ENCODE peak calls at places on chromosomes 16 and 17, in four cellular contexts. L, Z, S and U are unnamed samples.
A peak's percentile ranks its signal among the peaks of the same experiment; 100 is the strongest.

GRCh38 chr16:2194852-2195315 is 1.5 kb downstream of the CASKIN1 start:
- DNase-seq in Z (peak; percentile 74), L (peak; percentile 67), S (no peak), U (no peak)

GRCh38 chr16:67663877-67664222 is 2.7 kb downstream of the ENKD1 start:
- DNase-seq in S (no peak), L (no peak), Z (no peak), U (no peak)

GRCh38 chr17:45171338-45172231 is 9.9 kb downstream of the HEXIM2 start:
- DNase-seq in Z (no peak), L (peak; percentile 55), S (no peak), U (peak; percentile 43)

GRCh38 chr16:6105115-6105514 is 1007.5 kb upstream of the EEF2KMT start:
- DNase-seq in Z (no peak), S (no peak), L (no peak), U (no peak)

GRCh38 chr17:17833664-17834357 is 3.0 kb downstream of the SREBF1 start:
- DNase-seq in Z (no peak), S (no peak), L (no peak), U (no peak)

GRCh38 chr17:29084476-29085148 is 41.7 kb downstream of the PIPOX start:
- DNase-seq in S (no peak), Z (peak; percentile 90), L (peak; percentile 19), U (no peak)

GRCh38 chr17:63358111-63358839 is 87.8 kb downstream of the CYB561 start:
- DNase-seq in S (no peak), Z (peak; percentile 39), L (no peak), U (no peak)

GRCh38 chr17:44074231-44074910 is 3.8 kb downstream of the G6PC3 start:
- DNase-seq in L (no peak), Z (no peak), S (no peak), U (no peak)

GRCh38 chr16:88505405-88506082 is 52.5 kb downstream of the ZFPM1 start:
- DNase-seq in L (peak; percentile 89), Z (peak; percentile 90), S (no peak), U (peak; percentile 42)

GRCh38 chr16:72989203-72989991 is 58.5 kb downstream of the ZFHX3 start:
- DNase-seq in S (peak; percentile 58), Z (no peak), L (no peak), U (no peak)

GRCh38 chr17:78172284-78173024 is 4.1 kb downstream of the SYNGR2 start:
- DNase-seq in Z (no peak), S (peak; percentile 25), L (peak; percentile 89), U (peak; percentile 88)

GRCh38 chr16:67254809-67255552 is 6.2 kb downstream of the SLC9A5 start:
- DNase-seq in Z (no peak), L (no peak), S (no peak), U (no peak)

GRCh38 chr16:77336637-77337036 is 98.2 kb downstream of the ADAMTS18 start:
- DNase-seq in S (no peak), L (no peak), Z (no peak), U (no peak)

GRCh38 chr17:11719203-11719602 is 120.9 kb downstream of the DNAH9 start:
- DNase-seq in S (no peak), L (no peak), Z (no peak), U (peak; percentile 37)

GRCh38 chr16:13936596-13937081 is 16.7 kb downstream of the ERCC4 start:
- DNase-seq in S (peak; percentile 55), Z (no peak), L (no peak), U (no peak)

GRCh38 chr16:28596840-28597691 is at the start of gene SULT1A2:
- DNase-seq in S (no peak), Z (no peak), L (peak; percentile 81), U (peak; percentile 82)

GRCh38 chr17:65093930-65094329 is 37.4 kb upstream of the GNA13 start:
- DNase-seq in Z (no peak), L (no peak), S (no peak), U (no peak)

GRCh38 chr17:7839199-7839889 is 5.3 kb downstream of the KDM6B start:
- DNase-seq in L (peak; percentile 88), S (no peak), Z (no peak), U (no peak)

GRCh38 chr17:1147664-1148063 is 32.1 kb downstream of the ABR start:
- DNase-seq in L (peak; percentile 88), Z (no peak), S (no peak), U (no peak)

GRCh38 chr16:67236551-67237395 is 9.8 kb downstream of the TMEM208 start:
- DNase-seq in S (no peak), Z (peak; percentile 99), L (peak; percentile 41), U (no peak)

GRCh38 chr17:50676065-50676975 is 31.4 kb downstream of the ANKRD40 start:
- DNase-seq in S (no peak), L (no peak), Z (no peak), U (no peak)

GRCh38 chr17:77086433-77087010 is 54.2 kb upstream of the SEC14L1 start:
- DNase-seq in L (peak; percentile 92), S (peak; percentile 97), Z (peak; percentile 78), U (peak; percentile 93)

GRCh38 chr16:74673876-74674275 is 7.2 kb upstream of the RFWD3 start:
- DNase-seq in L (no peak), S (no peak), Z (no peak), U (no peak)

GRCh38 chr16:81442220-81442908 is 2.2 kb upstream of the CMIP start:
- DNase-seq in Z (no peak), L (no peak), S (no peak), U (no peak)

GRCh38 chr17:82743344-82744219 is 8.2 kb downstream of the FN3K start:
- DNase-seq in Z (no peak), S (no peak), L (no peak), U (no peak)

GRCh38 chr17:82737981-82738877 is 2.8 kb downstream of the FN3K start:
- DNase-seq in L (no peak), S (no peak), Z (no peak), U (peak; percentile 78)

GRCh38 chr17:82736511-82737185 is 1.2 kb downstream of the FN3K start:
- DNase-seq in Z (no peak), L (no peak), S (no peak), U (peak; percentile 67)

GRCh38 chr17:82745524-82745923 is 6.3 kb upstream of the TBCD start:
- DNase-seq in S (no peak), Z (no peak), L (no peak), U (no peak)

GRCh38 chr17:82740906-82741759 is 5.7 kb downstream of the FN3K start:
- DNase-seq in L (no peak), S (no peak), Z (no peak), U (no peak)
- TF ChIP-seq EP300 in L (no peak), S (no peak), Z (no peak), U (no peak)

GRCh38 chr16:78641463-78641862 is 542.0 kb downstream of the WWOX start:
- DNase-seq in L (no peak), S (no peak), Z (no peak), U (no peak)
- TF ChIP-seq EP300 in L (no peak), S (no peak), Z (no peak), U (no peak)

GRCh38 chr17:74746922-74747321 is 1.5 kb upstream of the NHERF1 start:
- DNase-seq in L (no peak), Z (no peak), S (no peak), U (peak; percentile 47)
- TF ChIP-seq EP300 in L (no peak), Z (no peak), S (no peak), U (no peak)

GRCh38 chr17:72394531-72394930 is 273.7 kb downstream of the SOX9 start:
- DNase-seq in Z (no peak), S (no peak), L (no peak), U (no peak)

GRCh38 chr17:72390675-72391501 is 270.1 kb downstream of the SOX9 start:
- DNase-seq in L (no peak), Z (no peak), S (no peak), U (no peak)

GRCh38 chr17:72392056-72393010 is 271.5 kb downstream of the SOX9 start:
- DNase-seq in S (peak; percentile 59), L (no peak), Z (no peak), U (no peak)

GRCh38 chr17:72396121-72396520 is 275.3 kb downstream of the SOX9 start:
- DNase-seq in S (no peak), L (no peak), Z (no peak), U (no peak)

DNA sequence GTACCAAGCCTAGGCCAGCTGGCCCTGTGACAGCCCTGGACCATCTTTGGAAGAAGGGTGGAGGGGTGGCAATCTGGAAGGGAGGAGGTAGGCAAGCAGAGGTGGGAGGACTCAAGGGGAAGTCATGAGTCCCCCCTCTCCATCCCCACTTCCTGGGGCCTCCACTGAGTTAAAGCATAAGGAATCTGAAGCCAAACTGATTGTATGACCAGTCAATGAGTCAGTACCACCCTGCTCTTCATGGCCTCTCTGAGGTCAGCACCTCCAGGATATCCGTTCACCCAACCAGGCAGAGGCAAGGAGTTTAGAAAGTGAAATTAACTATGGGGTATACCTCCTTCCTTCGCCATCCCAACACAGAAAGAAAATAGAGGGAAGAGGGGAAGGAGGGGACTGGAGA is 272.7 kb downstream of the SOX9 start:
- DNase-seq in L (no peak), Z (no peak), S (no peak), U (no peak)
- TF ChIP-seq EP300 in L (no peak), Z (no peak), S (no peak), U (no peak)

GRCh38 chr17:2336215-2337151 is at the start of gene TSR1:
- DNase-seq in L (peak; percentile 93), Z (peak; percentile 97), S (peak; percentile 78), U (peak; percentile 96)
- TF ChIP-seq EP300 in L (no peak), Z (no peak), S (no peak), U (no peak)